ENCODE peak calls at places on chromosomes 5 and 9, in five cellular contexts. P is CD4-positive, alpha-beta T cell; M is mesenchymal stem cell; X is iPS DF 6.9; W is tibial artery. B is an unnamed sample.

GRCh38 chr9:81317939-81318338 is 371.4 kb downstream of the TLE1 start:
- DNase-seq in P (no peak), M (peak), X (no peak), W (no peak), B (no peak)

GRCh38 chr5:36369092-36369737 is 67.5 kb upstream of the RANBP3L start:
- DNase-seq in P (no peak), M (no peak), X (no peak), W (no peak), B (peak)

GRCh38 chr9:86854898-86855523 is 92.3 kb downstream of the GAS1 start:
- DNase-seq in P (no peak), M (peak), X (peak), W (no peak), B (peak)

GRCh38 chr9:111559000-111559610 is 34.1 kb downstream of the ZNF483 start:
- DNase-seq in P (no peak), M (no peak), X (no peak), W (no peak), B (peak)

GRCh38 chr9:114176601-114177295 is 21.4 kb downstream of the COL27A1 start:
- DNase-seq in P (no peak), M (peak), X (no peak), W (no peak), B (no peak)

GRCh38 chr5:176534640-176535039 is 2.6 kb downstream of the RNF44 start:
- DNase-seq in P (no peak), M (no peak), X (no peak), W (no peak), B (no peak)

GRCh38 chr5:69188811-69189161 is 597 bp upstream of the CENPH start:
- DNase-seq in P (no peak), M (no peak), X (no peak), W (no peak), B (peak)

GRCh38 chr5:39941436-39941835 is 516.7 kb upstream of the DAB2 start:
- DNase-seq in P (no peak), M (no peak), X (no peak), W (no peak), B (no peak)

GRCh38 chr5:100779669-100780375 is 123.3 kb downstream of the ST8SIA4 start:
- DNase-seq in P (no peak), M (no peak), X (no peak), W (no peak), B (no peak)

GRCh38 chr5:138579517-138579863 is 4.3 kb upstream of the HSPA9 start:
- DNase-seq in P (no peak), M (no peak), X (no peak), W (no peak), B (no peak)

GRCh38 chr9:112112519-112112918 is 62.6 kb downstream of the SUSD1 start:
- DNase-seq in P (no peak), M (peak), X (no peak), W (no peak), B (peak)

GRCh38 chr5:35651002-35651756 is 33.5 kb downstream of the SPEF2 start:
- DNase-seq in P (peak), M (peak), X (peak), W (no peak), B (peak)

GRCh38 chr5:131521252-131521651 is 113.8 kb downstream of the RAPGEF6 start:
- DNase-seq in P (no peak), M (no peak), X (no peak), W (no peak), B (peak)

GRCh38 chr5:157513182-157513581 is 53.2 kb downstream of the NIPAL4 start:
- DNase-seq in P (no peak), M (no peak), X (no peak), W (peak), B (no peak)

GRCh38 chr9:122991370-122991830 is 42.1 kb upstream of the GPR21 start:
- DNase-seq in P (peak), M (peak), X (no peak), W (no peak), B (peak)

GRCh38 chr9:27154923-27155322 is 45.9 kb downstream of the TEK start:
- DNase-seq in P (no peak), M (peak), X (no peak), W (no peak), B (peak)

GRCh38 chr5:107067391-107067790 is 603.3 kb downstream of the EFNA5 start:
- DNase-seq in P (no peak), M (no peak), X (peak), W (no peak), B (no peak)

GRCh38 chr5:173758675-173759074 is 129.5 kb upstream of the CPEB4 start:
- DNase-seq in P (no peak), M (no peak), X (no peak), W (no peak), B (no peak)

DNA sequence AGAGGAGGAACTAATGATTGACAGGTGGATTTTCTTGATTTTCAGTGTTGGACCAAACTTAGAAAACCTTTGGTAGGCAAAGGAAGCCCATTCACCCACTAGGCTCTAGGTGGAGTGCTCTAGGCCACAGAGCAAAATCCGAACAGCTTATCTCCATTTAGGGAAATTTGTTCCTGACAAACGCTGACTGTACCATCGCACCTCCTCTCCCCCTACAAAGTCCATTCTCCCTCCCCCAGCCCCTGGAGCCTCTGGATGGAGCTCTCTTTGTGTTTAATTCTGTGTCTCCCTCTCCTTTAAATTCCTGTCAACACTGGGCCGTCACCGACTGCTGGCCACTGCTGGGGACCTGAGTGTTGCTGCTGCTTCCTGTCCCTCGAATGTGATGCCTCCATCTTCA is 350.1 kb upstream of the IRX2 start:
- DNase-seq in P (no peak), M (no peak), X (no peak), W (no peak), B (no peak)
- H3K27ac ChIP-seq in P (no peak), M (no peak), X (peak), W (no peak), B (no peak)

GRCh38 chr5:151344088-151344487 is 3.3 kb downstream of the SLC36A2 start:
- DNase-seq in P (no peak), M (no peak), X (no peak), W (no peak), B (no peak)

GRCh38 chr5:151345808-151346478 is 1.4 kb downstream of the SLC36A2 start:
- DNase-seq in P (no peak), M (no peak), X (no peak), W (no peak), B (peak)

GRCh38 chr5:151345187-151345807 is 2.1 kb downstream of the SLC36A2 start:
- DNase-seq in P (no peak), M (no peak), X (no peak), W (no peak), B (no peak)

GRCh38 chr5:151338734-151339133 is 8.6 kb downstream of the SLC36A2 start:
- DNase-seq in P (no peak), M (no peak), X (no peak), W (no peak), B (no peak)

DNA sequence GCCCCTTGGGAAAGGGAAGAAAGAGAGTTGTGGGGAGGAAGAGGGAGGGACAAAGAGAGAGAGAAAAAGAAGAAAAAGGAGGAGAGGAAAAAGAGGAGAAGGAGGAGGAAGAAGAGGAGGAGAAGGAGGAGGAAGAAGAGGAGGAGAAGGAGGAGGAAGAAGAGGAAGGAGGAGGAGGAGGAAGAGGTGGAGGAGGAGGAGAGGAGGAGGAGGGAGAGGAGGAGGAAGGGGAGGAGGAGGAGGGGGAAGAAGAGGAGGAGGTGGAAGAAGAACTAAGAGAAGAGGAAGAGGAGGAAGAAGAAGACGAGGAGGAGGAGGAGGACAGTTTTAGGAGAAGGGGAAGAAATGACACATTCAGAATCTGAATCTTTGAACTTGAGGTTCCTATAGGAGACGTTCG is 7.4 kb downstream of the SLC36A2 start:
- DNase-seq in P (no peak), M (no peak), X (no peak), W (no peak), B (no peak)
- H3K27ac ChIP-seq in P (no peak), M (no peak), X (no peak), W (no peak), B (no peak)

GRCh38 chr5:115884704-115885103 is 43.0 kb downstream of the AP3S1 start:
- DNase-seq in P (no peak), M (no peak), X (no peak), W (no peak), B (no peak)
- H3K27ac ChIP-seq in P (no peak), M (no peak), X (no peak), W (no peak), B (no peak)

DNA sequence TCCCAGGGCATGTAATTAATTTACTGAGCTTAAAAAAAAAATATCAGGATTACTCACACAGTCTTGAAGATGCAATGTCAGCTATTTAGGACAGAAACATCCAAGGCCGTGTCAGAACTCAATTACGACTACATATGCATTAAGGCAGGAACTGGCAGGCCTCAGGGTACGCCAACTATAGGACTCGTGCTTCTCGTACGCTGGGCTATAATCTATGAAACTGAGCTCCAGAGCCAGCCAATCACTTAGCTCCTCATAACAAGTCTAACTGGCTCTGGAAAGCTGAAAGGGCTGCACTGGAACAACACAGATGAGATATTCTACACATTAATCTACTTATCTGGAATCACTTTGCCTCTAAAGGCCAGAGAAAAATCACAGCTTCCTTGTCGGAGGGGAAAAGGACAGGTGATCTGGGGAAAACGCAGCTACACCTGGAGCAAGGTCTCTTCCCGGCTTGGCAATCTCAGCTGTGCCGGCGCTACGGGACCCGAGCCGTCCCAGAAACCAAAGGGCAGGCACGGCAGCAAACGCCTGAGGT is 212.0 kb downstream of the DEPDC1B start:
- DNase-seq in P (no peak), M (peak), X (no peak), W (no peak), B (peak)
- H3K27ac ChIP-seq in P (no peak), M (no peak), X (no peak), W (peak), B (no peak)

GRCh38 chr5:17326600-17327037 is 109.2 kb downstream of the BASP1 start:
- DNase-seq in P (no peak), M (no peak), X (no peak), W (no peak), B (no peak)

GRCh38 chr5:17329566-17329965 is 112.1 kb downstream of the BASP1 start:
- DNase-seq in P (no peak), M (no peak), X (no peak), W (no peak), B (no peak)

GRCh38 chr5:17325770-17326599 is 108.6 kb downstream of the BASP1 start:
- DNase-seq in P (no peak), M (no peak), X (no peak), W (no peak), B (no peak)

GRCh38 chr5:17330386-17330785 is 113.0 kb downstream of the BASP1 start:
- DNase-seq in P (no peak), M (no peak), X (no peak), W (no peak), B (no peak)

DNA sequence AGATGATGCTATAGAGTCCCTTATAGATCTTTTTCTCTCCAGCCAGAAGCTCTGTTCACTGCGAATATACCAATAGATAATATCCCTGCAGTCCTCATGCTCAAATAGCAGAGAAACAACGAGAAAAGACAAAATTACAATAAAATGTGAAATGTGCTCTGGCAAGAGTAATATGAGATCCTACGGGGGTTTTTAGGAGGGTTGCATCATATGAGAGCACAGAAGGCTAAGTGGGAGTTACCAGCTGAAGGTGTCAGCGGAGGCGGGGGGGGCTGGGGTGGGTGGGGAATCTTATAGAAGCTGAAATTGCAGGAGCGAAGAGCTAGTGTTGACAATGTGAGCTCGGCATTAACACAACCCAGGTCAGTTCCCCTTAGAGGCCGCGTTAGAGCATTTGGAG is 109.6 kb downstream of the BASP1 start:
- DNase-seq in P (no peak), M (no peak), X (no peak), W (no peak), B (no peak)
- H3K27ac ChIP-seq in P (no peak), M (no peak), X (no peak), W (no peak), B (no peak)

GRCh38 chr9:127949827-127950512 is 12.3 kb upstream of the DPM2 start:
- DNase-seq in P (no peak), M (no peak), X (no peak), W (no peak), B (no peak)

GRCh38 chr9:127946728-127947127 is 9.1 kb upstream of the DPM2 start:
- DNase-seq in P (no peak), M (no peak), X (no peak), W (no peak), B (no peak)

GRCh38 chr9:127947841-127948710 is 10.4 kb upstream of the DPM2 start:
- DNase-seq in P (no peak), M (no peak), X (no peak), W (no peak), B (no peak)

GRCh38 chr9:127953768-127954505 is 16.3 kb upstream of the DPM2 start:
- DNase-seq in P (no peak), M (no peak), X (no peak), W (no peak), B (no peak)

GRCh38 chr9:127950513-127951210 is 13.0 kb upstream of the DPM2 start:
- DNase-seq in P (no peak), M (no peak), X (no peak), W (no peak), B (no peak)
- H3K27ac ChIP-seq in P (peak), M (no peak), X (no peak), W (no peak), B (peak)

GRCh38 chr5:75558972-75559632 is 47.4 kb downstream of the POLK start:
- DNase-seq in P (no peak), M (no peak), X (no peak), W (no peak), B (no peak)

GRCh38 chr5:75553358-75553757 is 41.7 kb downstream of the POLK start:
- DNase-seq in P (no peak), M (no peak), X (no peak), W (no peak), B (no peak)

GRCh38 chr5:75552764-75553163 is 41.1 kb downstream of the POLK start:
- DNase-seq in P (no peak), M (no peak), X (no peak), W (no peak), B (no peak)

GRCh38 chr5:75558221-75558620 is 46.5 kb downstream of the POLK start:
- DNase-seq in P (no peak), M (no peak), X (no peak), W (no peak), B (no peak)
- H3K27ac ChIP-seq in P (no peak), M (no peak), X (no peak), W (no peak), B (no peak)

GRCh38 chr9:129570450-129571297 is 50.2 kb downstream of the C9orf50 start:
- DNase-seq in P (no peak), M (peak), X (no peak), W (peak), B (peak)
- H3K27ac ChIP-seq in P (no peak), M (peak), X (no peak), W (peak), B (peak)

DNA sequence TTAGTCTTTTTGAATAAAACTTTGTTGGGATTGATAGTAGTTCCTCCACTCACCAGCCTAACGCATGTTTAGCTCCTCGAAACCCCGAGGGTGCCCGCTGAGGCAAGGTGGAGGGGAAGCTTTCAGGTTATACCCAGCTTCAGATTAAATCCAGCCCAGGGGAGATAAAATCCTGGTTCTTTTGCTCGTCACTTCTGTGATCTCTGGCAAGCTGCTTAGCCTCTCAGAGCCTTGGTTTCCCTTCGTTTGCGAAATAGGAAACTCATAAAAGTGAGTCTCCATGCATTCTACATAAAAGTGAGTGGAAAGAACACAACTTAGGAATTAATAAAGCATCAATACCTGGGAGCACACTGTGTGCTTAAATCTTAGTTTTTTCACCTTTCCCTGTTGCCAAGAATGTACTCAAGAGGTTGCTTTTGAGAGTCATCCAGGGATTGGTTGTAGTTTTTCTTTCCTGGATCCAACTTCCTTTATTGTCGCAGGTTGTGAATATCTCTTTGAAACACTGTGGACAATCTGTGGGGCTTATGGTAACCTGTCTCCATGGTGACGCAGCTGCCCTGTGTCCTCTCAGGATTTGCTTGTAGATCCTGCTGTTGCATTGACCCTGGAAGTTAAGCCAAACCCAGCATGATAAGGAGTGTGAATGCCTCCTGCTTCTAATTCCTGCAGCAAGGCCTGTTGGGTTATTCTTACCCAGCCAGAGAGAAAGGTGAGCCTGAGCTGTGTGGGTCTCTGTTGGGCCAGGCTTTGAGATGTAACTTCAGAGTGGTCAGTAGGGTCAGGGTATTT is 2.0 kb downstream of the GALNT12 start:
- DNase-seq in P (no peak), M (no peak), X (no peak), W (no peak), B (no peak)
- H3K27ac ChIP-seq in P (no peak), M (no peak), X (no peak), W (no peak), B (no peak)